ENCODE peak calls at places on chromosomes 11 and 22, in four cellular contexts. U is mucosa of descending colon; M is CD8-positive, alpha-beta T cell; R is lower leg skin. T is an unnamed sample.

GRCh38 chr11:132782102-132782501 is 750.2 kb downstream of the OPCML start:
- DNase-seq in R (no peak), M (no peak), U (no peak), T (no peak)

GRCh38 chr11:44536779-44537516 is 28.5 kb upstream of the CD82 start:
- DNase-seq in U (no peak), R (no peak), M (no peak), T (no peak)

GRCh38 chr22:38132794-38133193 is 22.3 kb upstream of the BAIAP2L2 start:
- DNase-seq in R (no peak), U (no peak), M (no peak), T (no peak)

GRCh38 chr22:50606126-50606525 is 5.5 kb downstream of the MAPK8IP2 start:
- DNase-seq in M (no peak), R (no peak), U (no peak), T (no peak)

GRCh38 chr11:128294685-128295079 is 292.7 kb downstream of the ETS1 start:
- DNase-seq in R (no peak), U (no peak), M (no peak), T (no peak)

GRCh38 chr11:9825315-9825714 is 161.4 kb downstream of the SWAP70 start:
- DNase-seq in R (no peak), U (no peak), M (no peak), T (no peak)

GRCh38 chr11:69912161-69912910 is 93.1 kb upstream of the FGF3 start:
- DNase-seq in M (no peak), U (peak), R (peak), T (no peak)

GRCh38 chr11:44409071-44409470 is 99.1 kb upstream of the ALX4 start:
- DNase-seq in M (no peak), U (no peak), R (peak), T (no peak)

GRCh38 chr11:2376751-2377451 is at the start of gene CD81:
- DNase-seq in M (peak), U (peak), R (peak), T (no peak)

GRCh38 chr11:70251583-70252285 is 18.8 kb upstream of the PPFIA1 start:
- DNase-seq in R (no peak), M (no peak), U (no peak), T (no peak)

GRCh38 chr11:125070699-125071254 is 7.7 kb downstream of the SLC37A2 start:
- DNase-seq in R (peak), U (peak), M (no peak), T (peak)

GRCh38 chr11:9922806-9923205 is 258.9 kb downstream of the SWAP70 start:
- DNase-seq in M (no peak), R (no peak), U (no peak), T (no peak)

DNA sequence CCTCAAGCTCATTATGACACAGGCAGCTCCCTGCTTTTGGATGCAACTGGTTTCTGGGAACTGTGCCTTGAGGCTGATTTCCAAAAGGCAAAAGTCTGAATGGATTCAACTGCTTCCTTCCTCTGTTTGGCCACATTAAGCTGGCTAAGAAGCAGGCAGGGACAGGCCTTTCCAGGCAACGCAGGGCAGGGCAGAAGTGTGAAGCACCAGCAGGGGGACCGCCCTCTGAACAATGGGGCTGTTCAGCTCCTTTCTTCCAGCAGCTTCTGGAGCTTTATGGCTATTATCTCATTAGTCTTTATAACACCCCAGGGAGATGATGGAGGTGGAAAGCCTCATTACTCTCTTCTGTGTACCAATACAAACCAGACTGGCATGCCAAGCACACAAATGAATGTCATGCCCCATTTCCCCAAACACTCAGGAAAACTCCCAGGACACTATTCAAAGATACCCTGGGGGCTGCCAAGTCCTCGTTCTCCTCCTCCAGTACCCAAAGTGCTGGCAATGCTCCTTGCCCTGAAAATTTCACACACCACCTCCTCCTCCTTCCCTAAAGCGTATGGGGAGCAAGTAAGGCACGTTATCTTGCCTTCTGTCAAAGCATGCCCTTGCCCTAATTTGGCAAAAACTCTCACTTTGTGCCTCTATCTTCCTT is 21.3 kb downstream of the MORC2 start:
- DNase-seq in R (no peak), M (no peak), U (no peak), T (no peak)
- TF ChIP-seq CTCF in R (no peak), M (no peak), U (no peak), T (no peak)

DNA sequence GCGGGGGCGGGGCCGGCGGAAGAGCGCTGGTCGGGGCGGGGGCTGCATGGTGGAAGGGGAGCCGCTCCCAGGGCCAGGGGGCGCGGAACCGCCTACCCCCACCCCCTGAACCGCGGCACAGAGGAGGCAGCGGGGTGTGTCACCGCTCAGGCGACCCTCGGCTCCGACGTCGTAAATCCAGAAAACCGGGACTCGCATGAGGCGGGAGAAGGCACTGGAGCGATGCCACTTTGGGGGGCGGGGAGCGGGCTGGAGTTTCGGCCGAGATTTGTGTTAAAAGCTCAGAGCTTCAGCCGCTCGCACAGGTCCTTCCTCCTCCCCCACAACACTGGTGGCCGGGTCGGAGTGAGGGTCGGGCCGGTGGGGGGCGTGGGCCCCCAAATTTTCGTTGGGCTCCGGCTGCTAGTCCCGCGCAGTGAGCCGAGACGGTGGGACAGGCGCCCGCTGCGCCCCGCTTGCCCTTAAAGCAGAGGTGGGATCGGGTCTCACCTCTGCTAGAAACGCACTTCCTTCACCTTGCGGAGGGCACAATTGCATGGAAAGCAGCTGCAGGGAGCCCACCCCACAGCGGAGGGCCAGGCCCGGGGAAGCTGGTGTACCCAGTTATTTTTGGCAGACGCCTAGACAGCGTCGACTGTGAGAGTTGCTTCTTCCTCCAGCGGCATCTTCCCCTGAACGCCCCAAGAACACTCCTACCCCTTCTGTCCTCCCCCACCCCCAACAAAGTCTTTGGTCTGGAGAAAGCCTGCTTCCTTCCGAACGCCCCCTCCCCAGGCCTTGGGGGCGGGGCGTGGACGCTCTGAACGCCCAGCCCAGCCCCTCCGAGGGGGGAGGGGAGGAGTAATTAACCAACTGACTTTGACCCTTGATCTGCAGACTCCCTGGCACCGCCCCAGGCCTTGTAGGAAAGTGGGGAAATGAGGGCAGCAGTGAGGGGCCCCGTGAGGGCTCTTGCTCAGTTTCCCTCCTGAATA is 1.1 kb downstream of the OVOL1 start:
- DNase-seq in R (peak), M (no peak), U (peak), T (no peak)
- H3K4me3 ChIP-seq in R (no peak), M (no peak), U (peak), T (no peak)

GRCh38 chr11:17636721-17637120 is 82.7 kb upstream of the MYOD1 start:
- DNase-seq in M (no peak), R (no peak), U (no peak), T (no peak)
- TF ChIP-seq CTCF in M (no peak), R (no peak), U (no peak), T (no peak)

GRCh38 chr11:12167098-12167999 is 57.0 kb downstream of the MICAL2 start:
- DNase-seq in U (peak), M (no peak), R (peak), T (no peak)
- H3K4me3 ChIP-seq in U (no peak), M (no peak), R (no peak), T (no peak)